ENCODE peak calls at places on chromosomes 5 and 9, in four cellular contexts. F is activated CD4-positive, alpha-beta T cell treated with anti-CD3 and anti-CD28 coated beads, Interleukin-2, amount 50 U/mL, for 1 hour; O is stomach; Z is stimulated activated naive CD4-positive, alpha-beta T cell. K is an unnamed sample.

GRCh38 chr9:101486693-101487442 is 46.8 kb upstream of the RNF20 start:
- DNase-seq in F (no peak), O (peak), Z (no peak), K (no peak)

GRCh38 chr5:80755634-80756033 is 100.9 kb upstream of the DHFR start:
- DNase-seq in F (no peak), O (no peak), Z (no peak), K (no peak)

GRCh38 chr5:72064801-72065570 is 42.3 kb upstream of the MAP1B start:
- DNase-seq in F (no peak), O (no peak), Z (no peak), K (no peak)

GRCh38 chr9:114186793-114187289 is 31.5 kb downstream of the COL27A1 start:
- DNase-seq in F (no peak), O (no peak), Z (no peak), K (no peak)

GRCh38 chr9:89635007-89635742 is 30.4 kb downstream of the GADD45G start:
- DNase-seq in F (no peak), O (peak), Z (no peak), K (no peak)

GRCh38 chr5:169097374-169097831 is 203.5 kb downstream of the SLIT3 start:
- DNase-seq in F (no peak), O (no peak), Z (no peak), K (no peak)

GRCh38 chr5:170482511-170482910 is 21.3 kb upstream of the KCNIP1 start:
- DNase-seq in F (no peak), O (no peak), Z (no peak), K (no peak)

GRCh38 chr5:161691911-161692310 is 6.4 kb downstream of the GABRA6 start:
- DNase-seq in F (no peak), O (no peak), Z (no peak), K (no peak)

GRCh38 chr5:116395708-116396203 is 178.9 kb downstream of the SEMA6A start:
- DNase-seq in F (no peak), O (no peak), Z (no peak), K (no peak)

GRCh38 chr9:101383361-101383760 is 1.4 kb downstream of the BAAT start:
- DNase-seq in F (no peak), O (no peak), Z (no peak), K (no peak)

GRCh38 chr5:10293907-10294662 is 13.6 kb downstream of the CMBL start:
- DNase-seq in F (no peak), O (no peak), Z (no peak), K (no peak)

GRCh38 chr5:76196457-76196856 is 113.3 kb downstream of the SV2C start:
- DNase-seq in F (no peak), O (no peak), Z (no peak), K (no peak)

K was measured in T-helper 9 cell.